ENCODE peak calls at places on chromosomes 7 and 10, in five cellular contexts. L, Z, J, O and X are unnamed samples.

GRCh38 chr7:27944626-27945025 is 204.7 kb downstream of the TAX1BP1 start:
- DNase-seq in J (no peak), L (peak), O (no peak), Z (no peak), X (peak)

GRCh38 chr7:5348134-5349004 is 65.6 kb downstream of the SLC29A4 start:
- DNase-seq in O (no peak), J (no peak), L (no peak), Z (no peak), X (no peak)

GRCh38 chr7:92769844-92770243 is 66.5 kb downstream of the CDK6 start:
- DNase-seq in J (no peak), O (no peak), L (no peak), Z (no peak), X (no peak)

GRCh38 chr10:78331391-78331922 is 297.8 kb downstream of the RPS24 start:
- DNase-seq in O (peak), J (no peak), L (peak), Z (no peak), X (no peak)

GRCh38 chr10:75070478-75071163 is 40.8 kb upstream of the SAMD8 start:
- DNase-seq in O (no peak), L (no peak), J (no peak), Z (peak), X (no peak)

GRCh38 chr10:123788981-123789380 is 102.6 kb downstream of the CPXM2 start:
- DNase-seq in J (no peak), L (no peak), Z (no peak), O (no peak), X (no peak)

GRCh38 chr10:79402625-79402946 is 42.8 kb downstream of the ZCCHC24 start:
- DNase-seq in J (no peak), O (peak), L (no peak), Z (no peak), X (peak)

GRCh38 chr7:93147358-93147757 is 827 bp downstream of the SAMD9L start:
- DNase-seq in O (no peak), Z (peak), J (peak), L (peak), X (no peak)

GRCh38 chr10:63260860-63261251 is 127.7 kb downstream of the NRBF2 start:
- DNase-seq in O (no peak), J (no peak), L (no peak), Z (no peak), X (no peak)

GRCh38 chr10:92387289-92387940 is 96.4 kb downstream of the MARCHF5 start:
- DNase-seq in O (no peak), Z (peak), L (peak), J (no peak), X (peak)

GRCh38 chr7:153433223-153433622 is 619.0 kb upstream of the DPP6 start:
- DNase-seq in L (no peak), Z (no peak), J (no peak), O (no peak), X (no peak)

GRCh38 chr10:484925-485661 is 204.4 kb downstream of the DIP2C start:
- DNase-seq in O (no peak), Z (no peak), L (peak), J (peak), X (peak)

GRCh38 chr10:12510566-12510965 is 161.2 kb downstream of the CAMK1D start:
- DNase-seq in Z (no peak), J (no peak), L (no peak), O (no peak), X (no peak)

GRCh38 chr10:23516530-23516929 is 77.7 kb downstream of the OTUD1 start:
- DNase-seq in L (peak), Z (no peak), J (no peak), O (no peak), X (no peak)

GRCh38 chr7:81845628-81846259 is 75.9 kb upstream of the HGF start:
- DNase-seq in O (no peak), J (no peak), Z (no peak), L (peak), X (no peak)

GRCh38 chr10:133058267-133059092 is 29.2 kb upstream of the ADGRA1 start:
- DNase-seq in O (no peak), L (peak), J (no peak), Z (no peak), X (no peak)

GRCh38 chr10:113199459-113199858 is 249.4 kb downstream of the TCF7L2 start:
- DNase-seq in J (no peak), O (no peak), L (peak), Z (no peak), X (no peak)

GRCh38 chr7:144438759-144439158 is 35.3 kb upstream of the NOBOX start:
- DNase-seq in L (no peak), J (no peak), O (no peak), Z (no peak), X (no peak)

GRCh38 chr7:42745357-42746022 is 166.4 kb downstream of the C7orf25 start:
- DNase-seq in O (peak), J (no peak), L (peak), Z (no peak), X (peak)

GRCh38 chr7:130632111-130632510 is 36.4 kb downstream of the COPG2 start:
- DNase-seq in Z (no peak), J (no peak), L (peak), O (no peak), X (no peak)

GRCh38 chr7:50207251-50207564 is 97.3 kb upstream of the IKZF1 start:
- DNase-seq in J (no peak), L (no peak), O (no peak), Z (no peak), X (no peak)

GRCh38 chr10:72310636-72311035 is 36.9 kb downstream of the DDIT4 start:
- DNase-seq in J (no peak), Z (no peak), L (no peak), O (no peak), X (peak)

GRCh38 chr10:33258951-33259350 is 75.5 kb downstream of the NRP1 start:
- DNase-seq in O (no peak), J (no peak), L (peak), Z (no peak), X (no peak)

GRCh38 chr10:23358357-23358756 is 13.8 kb upstream of the C10orf67 start:
- DNase-seq in O (no peak), L (no peak), Z (no peak), J (no peak), X (no peak)

GRCh38 chr7:35037526-35038339 is 448 bp upstream of the DPY19L1 start:
- DNase-seq in J (peak), Z (peak), O (peak), L (peak), X (peak)

GRCh38 chr7:147415991-147416390 is 1174.6 kb upstream of the C7orf33 start:
- DNase-seq in L (no peak), J (no peak), O (no peak), Z (no peak), X (no peak)

GRCh38 chr7:1829111-1829510 is 159.0 kb downstream of the ELFN1 start:
- DNase-seq in Z (peak), O (no peak), L (no peak), J (no peak), X (peak)

GRCh38 chr7:31488562-31489203 is 25.2 kb upstream of the ITPRID1 start:
- DNase-seq in J (no peak), Z (peak), L (peak), O (no peak), X (no peak)

GRCh38 chr7:27175005-27175625 is 995 bp upstream of the HOXA10 start:
- DNase-seq in J (no peak), O (peak), L (peak), Z (peak), X (peak)

GRCh38 chr7:73891178-73891885 is 30.4 kb downstream of the TMEM270 start:
- DNase-seq in L (peak), O (no peak), Z (no peak), J (no peak), X (peak)

GRCh38 chr7:5526190-5527037 is 102.8 kb upstream of the TNRC18 start:
- DNase-seq in Z (peak), O (no peak), L (peak), J (peak), X (no peak)

GRCh38 chr7:27950123-27950522 is 210.2 kb downstream of the TAX1BP1 start:
- DNase-seq in O (no peak), J (no peak), Z (no peak), L (no peak), X (no peak)

GRCh38 chr7:117269895-117270294 is 53.0 kb downstream of the WNT2 start:
- DNase-seq in Z (no peak), O (no peak), J (no peak), L (peak), X (no peak)

GRCh38 chr10:60662917-60663614 is 115.2 kb upstream of the CDK1 start:
- DNase-seq in J (no peak), Z (no peak), O (no peak), L (peak), X (no peak)

GRCh38 chr7:299628-300027 is 9.7 kb downstream of the FOXL3 start:
- DNase-seq in J (no peak), O (no peak), Z (peak), L (no peak), X (no peak)

DNA sequence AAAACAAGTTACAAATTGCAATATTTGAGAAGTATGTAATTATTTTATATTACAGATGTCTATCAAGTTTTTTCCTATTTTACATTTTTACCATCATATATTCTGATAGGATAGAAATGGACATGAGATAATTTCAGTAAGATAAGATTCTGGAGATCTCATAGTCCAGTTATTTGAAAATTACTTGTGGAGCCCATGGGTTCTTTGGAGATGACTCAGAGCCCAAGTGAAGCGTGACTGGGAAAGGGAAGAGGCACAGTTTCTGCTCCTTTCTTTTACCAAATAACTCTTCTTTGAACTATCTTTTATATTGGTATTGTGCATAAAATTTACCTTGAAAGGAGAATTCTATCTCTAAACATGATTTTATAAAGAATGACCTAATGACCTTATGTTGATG is 2.4 kb downstream of the CD36 start:
- DNase-seq in L (peak), Z (no peak), J (no peak), O (no peak), X (no peak)
- H3K27ac ChIP-seq in L (peak), Z (peak), J (no peak), O (no peak), X (peak)

GRCh38 chr10:5460468-5461200 is 38.7 kb downstream of the CALML5 start:
- DNase-seq in Z (no peak), J (no peak), L (no peak), O (no peak), X (no peak)

GRCh38 chr10:5458425-5458824 is 40.9 kb downstream of the CALML5 start:
- DNase-seq in O (no peak), L (no peak), Z (no peak), J (no peak), X (no peak)

GRCh38 chr10:5458949-5459747 is 40.2 kb downstream of the CALML5 start:
- DNase-seq in J (no peak), Z (no peak), O (no peak), L (no peak), X (no peak)

GRCh38 chr10:5456563-5456962 is 42.8 kb downstream of the CALML5 start:
- DNase-seq in Z (no peak), O (no peak), J (no peak), L (no peak), X (no peak)

DNA sequence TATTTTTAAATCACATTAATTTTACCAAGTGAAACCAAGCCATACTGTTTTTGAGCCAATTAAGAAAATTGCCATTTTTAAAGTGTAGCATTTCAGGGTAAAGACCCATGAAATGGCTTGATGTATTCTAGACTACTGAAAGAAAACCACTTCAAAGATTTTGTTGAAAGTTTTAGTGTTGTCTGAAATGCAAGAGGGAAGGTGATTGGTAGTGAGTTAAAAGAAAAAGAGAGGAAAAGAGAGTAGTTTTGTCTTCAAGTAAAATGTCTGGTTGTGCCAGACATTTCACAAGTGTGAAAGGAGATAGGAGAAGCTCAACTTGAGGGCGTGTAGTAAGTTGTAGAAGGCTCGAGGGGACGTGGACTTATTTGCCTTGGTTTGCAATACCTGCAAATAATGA is 41.6 kb downstream of the CALML5 start:
- DNase-seq in L (no peak), O (no peak), J (no peak), Z (no peak), X (no peak)
- H3K27ac ChIP-seq in L (no peak), O (no peak), J (no peak), Z (no peak), X (no peak)

DNA sequence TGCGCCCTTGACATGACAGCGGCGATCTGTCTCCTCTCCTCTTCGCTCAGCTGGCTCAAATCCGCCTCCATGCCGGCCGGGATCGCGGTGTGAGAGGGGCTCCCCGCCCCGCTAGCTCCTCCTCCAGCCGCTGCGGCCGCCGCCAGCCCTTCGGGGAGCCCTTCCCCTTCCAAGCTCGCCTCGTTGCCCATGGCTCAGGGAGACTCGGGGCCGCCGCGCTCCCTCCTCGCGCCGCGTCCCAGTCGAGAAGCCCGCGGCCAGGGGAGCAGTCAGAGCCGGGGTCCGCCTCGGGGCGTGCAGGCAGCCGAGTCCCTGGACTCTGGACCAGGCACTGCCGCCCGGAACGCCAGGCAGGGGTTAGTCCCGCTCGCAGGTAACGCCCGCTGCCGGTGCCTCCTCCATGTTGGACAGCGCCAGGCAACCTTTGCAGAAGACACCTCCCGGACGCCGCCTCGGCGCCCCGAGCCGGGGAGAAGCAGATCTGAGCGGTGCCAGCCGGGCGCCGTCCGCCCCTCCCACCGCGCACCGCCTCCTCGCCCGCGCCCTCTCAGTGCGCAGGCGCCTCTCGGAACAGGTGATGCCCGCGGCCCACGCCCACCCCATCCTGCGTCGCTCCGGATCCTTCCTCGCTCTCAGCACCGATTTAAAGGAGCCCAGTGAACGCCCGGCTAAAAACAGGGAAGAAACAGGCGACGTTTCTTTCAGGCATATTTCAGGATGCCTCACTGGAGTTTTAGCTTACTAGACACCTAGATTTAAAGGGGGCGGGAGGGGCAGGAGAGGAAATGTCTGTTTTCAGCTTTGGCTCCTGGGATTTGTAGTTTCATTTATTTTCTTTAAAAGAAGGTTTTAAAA is at the start of gene PCLO:
- DNase-seq in O (peak), L (peak), Z (peak), J (peak), X (peak)
- H3K27ac ChIP-seq in O (no peak), L (no peak), Z (peak), J (no peak), X (no peak)

GRCh38 chr10:95505641-95506040 is 55.5 kb downstream of the SORBS1 start:
- DNase-seq in O (no peak), J (no peak), Z (no peak), L (no peak), X (no peak)

GRCh38 chr10:95511314-95511713 is 49.9 kb downstream of the SORBS1 start:
- DNase-seq in O (no peak), Z (no peak), L (no peak), J (no peak), X (no peak)

GRCh38 chr10:95506056-95506737 is 55.0 kb downstream of the SORBS1 start:
- DNase-seq in J (no peak), O (no peak), L (no peak), Z (no peak), X (no peak)

GRCh38 chr10:95509281-95509680 is 51.9 kb downstream of the SORBS1 start:
- DNase-seq in Z (no peak), L (peak), O (no peak), J (no peak), X (no peak)

DNA sequence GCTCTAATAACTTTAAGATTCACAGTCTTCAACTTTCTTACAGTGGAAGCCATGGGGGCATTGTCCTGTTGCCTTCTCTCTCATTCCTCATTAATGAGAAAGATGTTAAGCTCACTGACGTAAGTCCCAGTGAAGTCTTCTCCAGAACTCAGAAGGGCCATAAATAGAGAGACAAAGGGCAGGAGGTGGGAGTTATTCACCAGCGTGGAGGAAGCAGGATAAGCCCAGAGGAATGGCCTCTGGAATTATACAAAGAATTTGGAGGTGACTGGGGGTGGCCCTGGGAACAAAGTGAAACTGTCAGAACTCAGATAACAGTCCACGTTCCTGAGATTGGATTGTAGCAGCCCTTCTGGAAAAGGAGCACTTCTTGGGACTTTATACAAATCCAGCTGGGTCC is 52.4 kb downstream of the SORBS1 start:
- DNase-seq in J (no peak), L (peak), Z (no peak), O (peak), X (no peak)
- H3K27ac ChIP-seq in J (no peak), L (peak), Z (peak), O (peak), X (peak)